ENCODE peak calls at places on chromosome X, in eight cellular contexts. G is AG09309, W is left lung, H is HL-60, L is brain microvascular endothelial cell, A is esophagus squamous epithelium, P is type B pancreatic cell, F is BJ. N is an unnamed sample.

GRCh38 chrX:154805696-154806091 is 409 bp upstream of the MPP1 start:
- DNase-seq in G (no peak), W (no peak), H (no peak), L (no peak), A (no peak), P (no peak), F (no peak), N (no peak)

GRCh38 chrX:46840946-46841740 is 4.3 kb downstream of the RP2 start:
- DNase-seq in G (no peak), W (no peak), H (no peak), L (peak; percentile 8), A (no peak), P (no peak), F (no peak), N (no peak)

GRCh38 chrX:153794897-153795816 is 689 bp downstream of the SSR4 start:
- DNase-seq in G (no peak), W (no peak), H (no peak), L (no peak), A (no peak), P (no peak), F (no peak), N (no peak)

GRCh38 chrX:51860679-51861078 is 32.7 kb upstream of the MAGED1 start:
- DNase-seq in G (no peak), W (no peak), H (peak; percentile 1), L (no peak), A (no peak), P (no peak), F (no peak), N (no peak)

GRCh38 chrX:47643926-47644325 is 6.4 kb downstream of the ELK1 start:
- DNase-seq in G (no peak), W (no peak), H (peak; percentile 24), L (no peak), A (no peak), P (no peak), F (no peak), N (no peak)

GRCh38 chrX:51496501-51497291 is at the start of gene NUDT11:
- DNase-seq in G (no peak), W (peak; percentile 55), H (no peak), L (peak; percentile 60), A (no peak), P (peak; percentile 84), F (no peak), N (no peak)

GRCh38 chrX:150806827-150807226 is 91.6 kb downstream of the CD99L2 start:
- DNase-seq in G (no peak), W (no peak), H (no peak), L (no peak), A (no peak), P (no peak), F (no peak), N (no peak)

GRCh38 chrX:140817943-140818342 is 108.4 kb downstream of the LINC00632 start:
- DNase-seq in G (peak; percentile 1), W (no peak), H (no peak), L (peak; percentile 35), A (no peak), P (no peak), F (no peak), N (no peak)

GRCh38 chrX:21723097-21723496 is 34.8 kb downstream of the SMPX start:
- DNase-seq in G (no peak), W (no peak), H (no peak), L (no peak), A (no peak), P (no peak), F (no peak), N (no peak)

GRCh38 chrX:118631586-118631985 is 95.8 kb upstream of the IL13RA1 start:
- DNase-seq in G (no peak), W (no peak), H (peak; percentile 69), L (no peak), A (no peak), P (no peak), F (no peak), N (no peak)

GRCh38 chrX:64642482-64642881 is 247.2 kb upstream of the MTMR8 start:
- DNase-seq in G (no peak), W (no peak), H (peak; percentile 2), L (no peak), A (no peak), P (no peak), F (no peak), N (no peak)

GRCh38 chrX:120457766-120458180 is 11.3 kb downstream of the LAMP2 start:
- DNase-seq in G (peak; percentile 67), W (no peak), H (peak; percentile 50), L (peak; percentile 43), A (no peak), P (no peak), F (peak; percentile 71), N (no peak)

GRCh38 chrX:135411893-135412292 is 9.9 kb upstream of the SMIM10L2A start:
- DNase-seq in G (no peak), W (no peak), H (no peak), L (no peak), A (no peak), P (no peak), F (no peak), N (no peak)

GRCh38 chrX:134628663-134629062 is 29.6 kb downstream of the PLAC1 start:
- DNase-seq in G (no peak), W (no peak), H (no peak), L (no peak), A (no peak), P (no peak), F (no peak), N (no peak)

GRCh38 chrX:100512471-100512870 is 72.3 kb upstream of the TNMD start:
- DNase-seq in G (no peak), W (no peak), H (no peak), L (no peak), A (no peak), P (no peak), F (no peak), N (no peak)

GRCh38 chrX:70336767-70337166 is 46.9 kb downstream of the KIF4A start:
- DNase-seq in G (no peak), W (no peak), H (no peak), L (no peak), A (no peak), P (no peak), F (no peak), N (no peak)

GRCh38 chrX:45435481-45435880 is 234.8 kb upstream of the DIPK2B start:
- DNase-seq in G (no peak), W (no peak), H (no peak), L (no peak), A (no peak), P (no peak), F (no peak), N (no peak)

GRCh38 chrX:44897539-44897938 is 24.6 kb downstream of the KDM6A start:
- DNase-seq in G (no peak), W (no peak), H (no peak), L (no peak), A (no peak), P (no peak), F (no peak), N (no peak)

GRCh38 chrX:30005821-30006220 is 209.5 kb upstream of the MAGEB2 start:
- DNase-seq in G (no peak), W (no peak), H (no peak), L (no peak), A (no peak), P (no peak), F (no peak), N (no peak)

GRCh38 chrX:41956027-41956426 is 32.7 kb upstream of the CASK start:
- DNase-seq in G (no peak), W (no peak), H (no peak), L (no peak), A (no peak), P (no peak), F (no peak), N (no peak)

GRCh38 chrX:108199041-108199440 is 107.5 kb downstream of the ATG4A start:
- DNase-seq in G (no peak), W (no peak), H (no peak), L (no peak), A (no peak), P (no peak), F (no peak), N (no peak)

GRCh38 chrX:153844509-153845082 is 14.3 kb upstream of the PDZD4 start:
- DNase-seq in G (no peak), W (no peak), H (no peak), L (no peak), A (no peak), P (no peak), F (no peak), N (no peak)

GRCh38 chrX:138294951-138295350 is 416.6 kb downstream of the FGF13 start:
- DNase-seq in G (no peak), W (no peak), H (no peak), L (no peak), A (no peak), P (no peak), F (no peak), N (no peak)

DNA sequence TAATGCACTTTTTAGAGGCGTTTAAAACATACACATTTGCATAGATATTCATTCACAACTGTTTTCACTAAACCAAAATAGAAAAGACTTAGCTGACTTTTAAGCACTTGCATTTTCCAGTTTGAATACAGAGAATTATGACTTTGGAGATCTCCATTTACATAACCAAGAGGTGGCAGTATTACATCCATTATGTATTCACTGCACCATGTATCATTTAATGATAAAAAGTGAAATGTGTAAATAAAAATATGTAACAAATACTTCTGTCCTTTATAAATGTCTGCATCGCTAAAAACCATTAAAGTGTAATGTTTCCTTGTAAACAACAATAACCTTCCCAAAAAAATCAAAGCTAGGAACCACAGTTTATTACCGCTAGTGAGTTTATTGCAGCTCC is 413.2 kb downstream of the FGF13 start:
- DNase-seq in G (no peak), W (no peak), H (no peak), L (no peak), A (no peak), P (no peak), F (no peak), N (no peak)
- TF ChIP-seq CTCF in G (no peak), W (no peak), H (no peak), L (no peak), A (no peak), P (peak; percentile 29), F (no peak), N (no peak)

GRCh38 chrX:23451266-23451665 is 116.6 kb downstream of the PTCHD1 start:
- DNase-seq in G (no peak), W (no peak), H (no peak), L (no peak), A (no peak), P (no peak), F (no peak), N (no peak)
- TF ChIP-seq CTCF in G (no peak), W (no peak), H (no peak), L (no peak), A (no peak), P (peak; percentile 55), F (no peak), N (no peak)

DNA sequence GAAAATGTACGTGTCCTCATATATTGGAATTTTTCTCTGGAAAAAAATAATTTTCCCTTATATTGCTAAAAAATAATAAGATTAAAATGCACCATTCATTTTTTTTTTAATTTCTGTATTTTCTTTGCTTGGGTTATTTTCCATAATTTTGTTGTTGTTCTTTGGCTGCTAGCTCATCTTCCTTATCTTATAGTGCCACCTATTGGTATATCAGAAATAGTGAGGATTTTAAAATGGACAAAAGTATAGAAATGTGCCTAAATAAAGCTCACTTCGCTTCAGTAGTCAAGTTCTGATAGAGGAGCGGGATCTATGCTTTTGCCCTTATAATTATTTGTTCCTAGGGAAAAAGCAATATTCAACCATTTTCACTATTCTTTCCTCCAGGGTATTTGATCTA is 134.8 kb downstream of the NAP1L3 start:
- DNase-seq in G (no peak), W (no peak), H (no peak), L (no peak), A (no peak), P (no peak), F (no peak), N (no peak)
- TF ChIP-seq CTCF in G (peak; percentile 32), W (no peak), H (no peak), L (no peak), A (no peak), P (peak; percentile 84), F (no peak), N (no peak)

GRCh38 chrX:291411-291901 is 10.3 kb downstream of the PLCXD1 start:
- DNase-seq in G (no peak), W (peak; percentile 22), H (no peak), L (no peak), A (no peak), P (no peak), F (no peak), N (no peak)
- TF ChIP-seq CTCF in G (no peak), W (no peak), H (no peak), L (no peak), A (no peak), P (no peak), F (no peak), N (no peak)

N was measured in CD14-positive monocyte.